ENCODE peak calls at places on chromosomes 12 and 14, in five cellular contexts. J is BE2C, G is mammary epithelial cell, E is brain microvascular endothelial cell, A is uterus. B is an unnamed sample.

GRCh38 chr14:31263485-31264133 is 56.0 kb upstream of the HECTD1 start:
- DNase-seq in E (peak; percentile 99), G (peak; percentile 98), J (no peak), A (peak; percentile 43), B (peak; percentile 100)

GRCh38 chr14:55272415-55272786 is 1.2 kb downstream of the FBXO34 start:
- DNase-seq in A (no peak), J (no peak), G (no peak), E (no peak), B (no peak)

GRCh38 chr14:64912256-64912655 is 2.0 kb upstream of the CHURC1 start:
- DNase-seq in E (peak; percentile 33), J (no peak), G (no peak), A (no peak), B (no peak)

GRCh38 chr12:108514468-108514972 is 557 bp upstream of the FICD start:
- DNase-seq in G (no peak), E (no peak), A (no peak), J (no peak), B (no peak)

GRCh38 chr14:96156804-96157760 is 47.6 kb upstream of the BDKRB2 start:
- DNase-seq in J (peak; percentile 67), E (no peak), A (no peak), G (no peak), B (no peak)

GRCh38 chr12:126483145-126484068 is 1418.2 kb downstream of the AACS start:
- DNase-seq in G (no peak), J (peak; percentile 33), E (no peak), A (peak; percentile 29), B (peak; percentile 13)

GRCh38 chr12:83065562-83065961 is 378.9 kb downstream of the TMTC2 start:
- DNase-seq in A (no peak), E (no peak), J (no peak), G (no peak), B (no peak)

GRCh38 chr14:105974902-105975301 is 448.5 kb downstream of the TMEM121 start:
- DNase-seq in E (no peak), G (no peak), J (peak; percentile 64), A (no peak), B (no peak)

GRCh38 chr14:103143535-103143934 is 20.3 kb downstream of the TNFAIP2 start:
- DNase-seq in E (no peak), G (no peak), A (no peak), J (no peak), B (peak; percentile 52)

GRCh38 chr12:75722714-75723200 is 211.3 kb upstream of the KRR1 start:
- DNase-seq in J (peak; percentile 39), G (peak; percentile 85), A (peak; percentile 39), E (peak; percentile 87), B (peak; percentile 68)

GRCh38 chr14:105861985-105862465 is 335.6 kb downstream of the TMEM121 start:
- DNase-seq in E (no peak), J (peak; percentile 15), G (no peak), A (no peak), B (no peak)

GRCh38 chr12:139585-139984 is 73.0 kb downstream of the IQSEC3 start:
- DNase-seq in A (no peak), G (no peak), J (no peak), E (no peak), B (no peak)

GRCh38 chr12:12613334-12613733 is 1.7 kb downstream of the CREBL2 start:
- DNase-seq in G (no peak), A (no peak), E (no peak), J (no peak), B (no peak)

GRCh38 chr14:30195946-30196345 is 268.3 kb upstream of the PRKD1 start:
- DNase-seq in E (no peak), G (no peak), A (no peak), J (no peak), B (no peak)

GRCh38 chr12:106118-106561 is 39.6 kb downstream of the IQSEC3 start:
- DNase-seq in G (no peak), J (no peak), A (no peak), E (no peak), B (no peak)

GRCh38 chr14:96962337-96962736 is 165.2 kb downstream of the VRK1 start:
- DNase-seq in A (no peak), J (no peak), E (no peak), G (no peak), B (no peak)

GRCh38 chr12:101204598-101205304 is 5.3 kb downstream of the SLC5A8 start:
- DNase-seq in J (peak; percentile 17), E (no peak), G (no peak), A (no peak), B (no peak)

GRCh38 chr12:53120685-53121525 is 17.6 kb downstream of the SOAT2 start:
- DNase-seq in A (no peak), G (no peak), E (no peak), J (no peak), B (no peak)

GRCh38 chr12:66130267-66131066 is at the start of gene LLPH:
- DNase-seq in G (peak; percentile 93), J (peak; percentile 84), A (peak; percentile 83), E (peak; percentile 84), B (peak; percentile 41)

GRCh38 chr12:29676676-29677075 is 107.1 kb downstream of the TMTC1 start:
- DNase-seq in A (no peak), J (no peak), G (no peak), E (no peak), B (no peak)

GRCh38 chr14:63512861-63513260 is 30.3 kb downstream of the PPP2R5E start:
- DNase-seq in G (no peak), J (no peak), A (no peak), E (no peak), B (no peak)

GRCh38 chr14:90487031-90487430 is 90.2 kb downstream of the CALM1 start:
- DNase-seq in A (no peak), G (no peak), J (peak; percentile 82), E (no peak), B (no peak)

GRCh38 chr12:100267603-100268281 is 765 bp downstream of the SCYL2 start:
- DNase-seq in J (no peak), E (no peak), G (peak; percentile 42), A (no peak), B (peak; percentile 7)

GRCh38 chr12:89390802-89391673 is 38.7 kb upstream of the DUSP6 start:
- DNase-seq in E (peak; percentile 84), G (peak; percentile 85), A (no peak), J (no peak), B (no peak)

GRCh38 chr12:94873368-94874085 is 130.0 kb downstream of the NDUFA12 start:
- DNase-seq in E (no peak), G (no peak), A (peak; percentile 32), J (peak; percentile 10), B (no peak)
- H3K4me3 ChIP-seq in E (peak overlapping the region; percentile 43), G (peak overlapping the region; percentile 38), A (peak overlapping the region; percentile 38), J (no peak overlapping the region), B (no peak overlapping the region)

GRCh38 chr12:3797649-3798048 is 44.7 kb upstream of the CRACR2A start:
- DNase-seq in G (no peak), J (no peak), A (no peak), E (no peak), B (no peak)
- TF ChIP-seq CTCF in G (no peak), J (peak; percentile 15), A (no peak), E (peak; percentile 38), B (no peak)

GRCh38 chr14:97975960-97976359 is 1178.8 kb downstream of the VRK1 start:
- DNase-seq in A (no peak), E (no peak), J (no peak), G (no peak), B (no peak)

GRCh38 chr14:97977711-97978261 is 1180.6 kb downstream of the VRK1 start:
- DNase-seq in G (peak; percentile 31), A (peak; percentile 86), J (peak; percentile 86), E (no peak), B (no peak)

GRCh38 chr14:97978336-97978735 is 1181.2 kb downstream of the VRK1 start:
- DNase-seq in G (peak; percentile 70), E (peak; percentile 27), A (peak; percentile 78), J (peak; percentile 79), B (no peak)

GRCh38 chr14:97976861-97977260 is 1179.7 kb downstream of the VRK1 start:
- DNase-seq in E (no peak), A (no peak), J (no peak), G (no peak), B (no peak)
- H3K27me3 ChIP-seq in E (no peaks in the 10 kb centered on the region), A (no peaks in the 10 kb centered on the region), J (no peaks in the 10 kb centered on the region), G (peaks cover 2% of the 10 kb centered on the region), B (no peaks in the 10 kb centered on the region)

DNA sequence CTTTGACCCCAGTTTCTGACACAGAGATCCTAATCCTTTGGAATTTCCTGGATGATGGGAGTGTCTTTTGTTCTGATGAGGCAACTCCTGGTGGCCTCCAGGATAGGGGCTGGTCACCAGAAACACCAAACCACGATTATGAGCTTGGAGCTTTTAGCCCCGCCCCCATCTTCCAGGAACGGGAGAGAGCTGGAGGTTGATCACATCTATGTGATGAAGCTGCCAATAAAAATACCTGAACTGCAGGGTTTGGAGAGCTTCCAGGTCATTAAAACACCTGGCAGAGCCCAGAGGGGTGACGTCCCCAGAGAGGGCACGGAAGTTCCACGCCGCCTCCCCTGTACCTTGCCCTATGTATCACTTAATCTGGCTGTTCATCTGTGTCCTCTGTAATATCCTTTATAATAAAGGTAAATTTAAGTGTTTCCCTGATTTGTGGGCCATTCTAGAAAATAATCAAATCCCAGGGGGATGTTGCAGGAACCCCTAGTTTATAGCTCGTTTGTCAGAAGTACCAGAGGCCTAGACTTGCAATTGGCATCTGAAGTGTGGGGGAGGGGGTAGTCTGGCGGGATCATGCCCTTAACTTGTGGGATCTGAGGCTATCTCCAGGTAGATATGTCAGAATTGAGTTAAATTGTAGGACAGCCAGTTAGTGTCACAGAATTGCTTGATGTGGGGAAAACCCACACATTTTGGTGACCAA is 21.2 kb downstream of the APPL2 start:
- DNase-seq in E (no peak), J (no peak), A (no peak), G (peak; percentile 70), B (no peak)
- H3K4me3 ChIP-seq in E (no peak overlapping the region), J (no peak overlapping the region), A (no peak overlapping the region), G (no peak overlapping the region), B (no peak overlapping the region)

GRCh38 chr12:79420146-79420618 is 270.6 kb downstream of the PAWR start:
- DNase-seq in A (no peak), J (no peak), G (peak; percentile 76), E (peak; percentile 92), B (peak; percentile 84)
- TF ChIP-seq CTCF in A (peak; percentile 55), J (peak; percentile 54), G (peak; percentile 70), E (peak; percentile 58), B (peak; percentile 62)

DNA sequence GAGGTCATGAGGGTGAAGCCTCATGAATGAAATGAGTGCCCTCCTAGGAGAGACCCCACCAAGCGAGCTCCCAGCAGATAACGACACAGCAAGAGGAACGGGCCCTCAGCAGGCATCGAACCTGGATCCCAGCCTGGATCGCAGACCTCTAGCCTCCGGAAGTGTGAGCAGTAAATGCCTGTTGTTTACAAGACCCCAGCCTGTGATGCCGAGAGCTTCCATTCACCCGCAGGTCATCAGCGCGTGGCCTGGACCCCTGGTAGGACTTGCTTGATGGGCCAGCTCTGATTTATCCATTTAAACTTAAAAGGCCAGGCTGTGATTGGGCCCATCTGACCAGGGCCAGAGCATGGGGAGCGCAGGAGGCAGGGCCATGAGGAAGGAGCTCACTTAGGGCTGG is 7.0 kb downstream of the TMEM179 start:
- DNase-seq in G (no peak), E (no peak), J (no peak), A (no peak), B (no peak)
- H3K27me3 ChIP-seq in G (no peaks in the 10 kb centered on the region), E (peaks cover 2% of the 10 kb centered on the region), J (no peaks in the 10 kb centered on the region), A (no peaks in the 10 kb centered on the region), B (peaks cover 1% of the 10 kb centered on the region)

B was measured in BJ.